ENCODE peak calls at places on chromosomes 4 and X, in eight cellular contexts. Z, E, K, U, I, S, F and G are unnamed samples.

GRCh38 chrX:115357316-115357715 is 67.8 kb downstream of the LUZP4 start:
- DNase-seq in E (no peak), S (no peak), Z (no peak), K (no peak), U (peak), I (no peak), F (no peak), G (no peak)

GRCh38 chrX:141183000-141183399 is 6.1 kb upstream of the LDOC1 start:
- DNase-seq in I (no peak), F (no peak), Z (no peak), K (no peak), E (no peak), U (no peak), S (no peak), G (no peak)

GRCh38 chr4:78200949-78201348 is 143.8 kb downstream of the FRAS1 start:
- DNase-seq in F (no peak), I (no peak), K (no peak), S (no peak), U (no peak), Z (no peak), E (no peak), G (no peak)

GRCh38 chr4:84877051-84877833 is 89.2 kb downstream of the WDFY3 start:
- DNase-seq in E (no peak), K (no peak), Z (no peak), U (peak), S (no peak), I (no peak), F (no peak), G (no peak)

GRCh38 chrX:1673337-1673736 is 58.5 kb downstream of the ASMT start:
- DNase-seq in Z (no peak), U (peak), E (peak), I (no peak), K (no peak), F (no peak), S (peak), G (peak)

GRCh38 chr4:106864231-106864630 is 171.9 kb downstream of the DKK2 start:
- DNase-seq in S (no peak), K (no peak), I (no peak), F (no peak), E (no peak), Z (no peak), U (peak), G (no peak)

GRCh38 chr4:8227771-8228318 is 28.8 kb downstream of the SH3TC1 start:
- DNase-seq in I (no peak), K (no peak), E (no peak), F (no peak), U (no peak), S (no peak), Z (no peak), G (no peak)

GRCh38 chr4:185587065-185587443 is 51.7 kb upstream of the PDLIM3 start:
- DNase-seq in Z (no peak), E (no peak), U (no peak), F (no peak), S (no peak), K (no peak), I (no peak), G (no peak)

GRCh38 chr4:146436423-146437162 is 85.1 kb downstream of the SLC10A7 start:
- DNase-seq in S (no peak), K (no peak), U (no peak), Z (no peak), I (no peak), F (no peak), E (no peak), G (no peak)

GRCh38 chrX:115232933-115233496 is 881 bp downstream of the LRCH2 start:
- DNase-seq in K (no peak), S (no peak), I (no peak), U (peak), Z (no peak), F (no peak), E (no peak), G (no peak)

GRCh38 chr4:186144596-186145569 is 40.4 kb downstream of the FAM149A start:
- DNase-seq in E (no peak), F (peak), K (no peak), U (peak), I (peak), S (no peak), Z (no peak), G (no peak)

GRCh38 chr4:87283151-87283550 is 39.5 kb downstream of the HSD17B13 start:
- DNase-seq in K (no peak), S (no peak), U (no peak), Z (no peak), I (no peak), F (no peak), E (no peak), G (no peak)

GRCh38 chr4:170111546-170111945 is 21.8 kb upstream of the AADAT start:
- DNase-seq in K (no peak), Z (no peak), I (no peak), S (no peak), F (no peak), E (no peak), U (no peak), G (no peak)

GRCh38 chr4:156870166-156870565 is 101.4 kb downstream of the PDGFC start:
- DNase-seq in S (no peak), I (no peak), U (peak), K (no peak), F (no peak), E (no peak), Z (no peak), G (no peak)

GRCh38 chr4:170226288-170226687 is 136.5 kb upstream of the AADAT start:
- DNase-seq in E (no peak), K (no peak), U (no peak), S (no peak), F (no peak), I (no peak), Z (no peak), G (no peak)

GRCh38 chr4:107283587-107284559 is 247.8 kb upstream of the DKK2 start:
- DNase-seq in E (no peak), S (no peak), K (no peak), F (no peak), Z (no peak), U (peak), I (no peak), G (no peak)

GRCh38 chr4:48031802-48032525 is 15.4 kb downstream of the NIPAL1 start:
- DNase-seq in S (no peak), K (no peak), I (no peak), E (no peak), F (peak), Z (no peak), U (peak), G (no peak)

GRCh38 chr4:150182794-150183193 is 104.5 kb downstream of the DCLK2 start:
- DNase-seq in F (no peak), E (no peak), Z (no peak), I (no peak), S (no peak), U (no peak), K (no peak), G (no peak)

GRCh38 chrX:38086451-38087215 is 80.3 kb downstream of the SYTL5 start:
- DNase-seq in S (no peak), F (no peak), K (no peak), E (no peak), Z (no peak), U (peak), I (no peak), G (no peak)

GRCh38 chrX:29841750-29842149 is 373.6 kb upstream of the MAGEB2 start:
- DNase-seq in F (no peak), S (no peak), E (no peak), U (no peak), I (no peak), Z (no peak), K (no peak), G (no peak)

GRCh38 chr4:75698162-75698962 is 25.2 kb upstream of the G3BP2 start:
- DNase-seq in Z (peak), E (peak), I (no peak), K (no peak), S (peak), U (no peak), F (no peak), G (no peak)

GRCh38 chr4:3375688-3376087 is 66.1 kb upstream of the HGFAC start:
- DNase-seq in S (no peak), E (no peak), Z (no peak), F (no peak), U (peak), I (no peak), K (no peak), G (no peak)

GRCh38 chr4:135917016-135917415 is 1615.3 kb downstream of the PCDH18 start:
- DNase-seq in F (no peak), I (no peak), S (no peak), E (no peak), K (no peak), Z (no peak), U (no peak), G (no peak)

GRCh38 chr4:183407635-183408463 is 36.6 kb upstream of the CDKN2AIP start:
- DNase-seq in I (no peak), F (no peak), K (no peak), U (no peak), E (no peak), Z (no peak), S (no peak), G (no peak)
- H3K4me3 ChIP-seq in I (no peak), F (peak), K (peak), U (peak), E (peak), Z (peak), S (peak), G (no peak)

GRCh38 chr4:16257611-16258010 is 31.3 kb upstream of the TAPT1 start:
- DNase-seq in Z (no peak), U (no peak), F (no peak), S (no peak), K (no peak), E (no peak), I (no peak), G (no peak)

GRCh38 chr4:16264798-16265197 is 38.5 kb upstream of the TAPT1 start:
- DNase-seq in I (no peak), K (no peak), F (no peak), Z (peak), U (peak), E (peak), S (peak), G (no peak)

GRCh38 chr4:16259531-16260246 is 33.4 kb upstream of the TAPT1 start:
- DNase-seq in U (peak), E (no peak), F (no peak), K (no peak), Z (no peak), S (no peak), I (no peak), G (no peak)

GRCh38 chr4:16262188-16262587 is 35.9 kb upstream of the TAPT1 start:
- DNase-seq in U (no peak), K (no peak), E (no peak), Z (no peak), S (peak), F (no peak), I (no peak), G (peak)

DNA sequence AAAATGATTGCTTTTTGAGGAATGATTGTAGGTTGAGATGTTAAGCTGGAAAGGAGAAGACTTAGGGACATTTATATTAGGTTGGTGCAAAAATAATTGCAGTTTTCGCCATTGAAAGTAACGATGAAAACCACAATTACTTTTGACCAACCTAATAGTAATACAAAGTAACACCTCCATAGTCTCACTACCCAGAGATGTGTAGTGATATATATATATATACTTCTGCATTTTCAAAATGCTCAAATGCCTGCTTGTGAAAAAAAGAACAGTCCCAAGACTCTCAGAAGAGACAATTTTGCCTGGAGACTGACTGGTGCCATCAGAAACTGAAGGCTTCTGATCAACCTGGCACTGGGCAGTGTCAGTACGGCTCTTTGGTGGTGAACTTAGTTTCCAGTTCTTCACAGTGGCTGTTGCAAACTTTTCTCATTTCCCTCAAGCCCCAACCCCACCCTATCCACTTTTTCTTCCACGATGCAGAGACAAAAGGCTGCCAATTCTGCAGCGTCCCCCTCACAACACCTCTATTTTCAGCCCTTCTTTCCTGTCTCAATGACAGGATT is 35.1 kb upstream of the TAPT1 start:
- DNase-seq in K (no peak), E (no peak), I (no peak), Z (no peak), U (no peak), S (peak), F (no peak), G (no peak)
- H3K4me3 ChIP-seq in K (no peak), E (no peak), I (no peak), Z (no peak), U (no peak), S (peak), F (no peak), G (no peak)

DNA sequence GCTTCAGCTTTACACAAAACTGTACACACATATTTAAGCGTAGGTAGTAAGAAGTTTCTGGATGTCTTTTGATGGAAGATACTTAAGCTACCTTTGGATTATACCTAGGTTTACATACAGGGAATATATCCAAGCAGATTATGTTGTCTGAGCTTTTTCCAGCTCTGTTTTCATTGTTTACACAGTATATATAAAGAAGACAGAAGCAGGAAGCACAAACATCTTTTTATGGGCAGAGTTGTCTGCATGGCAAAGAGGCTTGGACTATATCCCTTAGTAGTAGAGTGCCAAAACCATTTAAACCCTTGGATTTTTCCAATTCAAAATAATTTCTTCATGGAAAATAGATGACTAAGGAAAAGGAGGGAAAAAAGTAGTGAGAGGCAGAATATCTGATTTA is 329.4 kb upstream of the AGA start:
- DNase-seq in S (no peak), Z (no peak), E (no peak), U (no peak), K (no peak), F (no peak), I (no peak), G (no peak)
- H3K4me3 ChIP-seq in S (no peak), Z (no peak), E (no peak), U (no peak), K (no peak), F (no peak), I (no peak), G (no peak)

GRCh38 chrX:33133320-33133719 is 78.0 kb downstream of the DMD start:
- DNase-seq in F (no peak), K (no peak), I (no peak), U (no peak), S (no peak), Z (no peak), E (no peak), G (no peak)

GRCh38 chrX:33134164-33134563 is 77.2 kb downstream of the DMD start:
- DNase-seq in U (no peak), S (no peak), F (no peak), K (no peak), Z (no peak), E (no peak), I (no peak), G (no peak)

GRCh38 chrX:33126469-33126868 is 84.9 kb downstream of the DMD start:
- DNase-seq in I (no peak), S (peak), K (no peak), E (no peak), Z (no peak), F (no peak), U (no peak), G (no peak)

GRCh38 chrX:33132569-33132968 is 78.8 kb downstream of the DMD start:
- DNase-seq in I (no peak), E (no peak), F (no peak), Z (no peak), S (no peak), U (no peak), K (no peak), G (no peak)

GRCh38 chrX:33128048-33128805 is 83.1 kb downstream of the DMD start:
- DNase-seq in U (no peak), Z (no peak), K (no peak), S (peak), E (no peak), F (no peak), I (no peak), G (no peak)
- H3K4me3 ChIP-seq in U (no peak), Z (no peak), K (no peak), S (peak), E (no peak), F (no peak), I (no peak), G (no peak)

DNA sequence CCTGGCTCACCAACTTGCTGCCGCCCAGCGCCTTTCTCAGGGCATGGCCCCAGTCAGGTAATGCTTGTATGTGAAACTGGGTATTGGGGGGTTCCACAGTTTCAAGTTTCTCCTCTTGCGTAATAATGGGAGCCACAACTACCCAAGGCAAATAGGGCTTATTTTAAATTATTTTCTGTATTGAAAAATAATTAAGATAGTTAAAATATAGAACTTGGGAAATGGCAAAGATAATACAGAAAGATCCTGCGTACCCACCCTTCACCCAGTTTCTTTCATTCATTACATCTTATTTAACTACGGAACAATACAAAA is 287 bp upstream of the QRFPR start:
- DNase-seq in K (no peak), E (no peak), Z (no peak), I (no peak), F (no peak), S (no peak), U (no peak), G (no peak)
- H3K4me3 ChIP-seq in K (no peak), E (no peak), Z (no peak), I (no peak), F (peak), S (no peak), U (peak), G (no peak)

GRCh38 chrX:43882294-43882681 is at the start of gene MAOB:
- DNase-seq in E (no peak), S (no peak), U (no peak), I (peak), Z (no peak), K (no peak), F (peak), G (no peak)
- H3K4me3 ChIP-seq in E (no peak), S (no peak), U (peak), I (no peak), Z (no peak), K (no peak), F (peak), G (no peak)